ENCODE peak calls at places on chromosome 2, in five cellular contexts. One of them, this sample, is unnamed.

GRCh38 chr2:217801115-217801531 is 201.7 kb downstream of the TNS1 start:
- DNase-seq in NCI-H2107: no peak
- DNase-seq in GM20000: no peak
- DNase-seq in fibroblast of lung: no peak
- DNase-seq in Calu3: no peak
- DNase-seq in this sample: no peak

GRCh38 chr2:183224933-183225332 is 100.7 kb downstream of the NUP35 start:
- DNase-seq in NCI-H2107: no peak
- DNase-seq in fibroblast of lung: peak; percentile 54
- DNase-seq in GM20000: no peak
- DNase-seq in Calu3: no peak
- DNase-seq in this sample: no peak

GRCh38 chr2:233108611-233109490 is 48.7 kb downstream of the INPP5D start:
- DNase-seq in Calu3: no peak
- DNase-seq in NCI-H2107: no peak
- DNase-seq in GM20000: peak; percentile 52
- DNase-seq in fibroblast of lung: no peak
- DNase-seq in this sample: no peak

GRCh38 chr2:239264838-239265651 is 135.8 kb downstream of the HDAC4 start:
- DNase-seq in GM20000: peak; percentile 83
- DNase-seq in fibroblast of lung: peak; percentile 79
- DNase-seq in Calu3: peak; percentile 22
- DNase-seq in NCI-H2107: no peak
- DNase-seq in this sample: no peak

GRCh38 chr2:165950438-165950837 is 3.1 kb downstream of the TTC21B start:
- DNase-seq in NCI-H2107: no peak
- DNase-seq in GM20000: no peak
- DNase-seq in Calu3: no peak
- DNase-seq in fibroblast of lung: no peak
- DNase-seq in this sample: no peak

GRCh38 chr2:157246212-157247067 is 11.1 kb upstream of the GALNT5 start:
- DNase-seq in GM20000: peak; percentile 48
- DNase-seq in fibroblast of lung: peak; percentile 96
- DNase-seq in Calu3: peak; percentile 57
- DNase-seq in NCI-H2107: no peak
- DNase-seq in this sample: no peak

GRCh38 chr2:8094571-8094970 is 587.3 kb upstream of the ID2 start:
- DNase-seq in GM20000: no peak
- DNase-seq in NCI-H2107: no peak
- DNase-seq in Calu3: no peak
- DNase-seq in fibroblast of lung: peak; percentile 70
- DNase-seq in this sample: no peak

GRCh38 chr2:100741880-100742814 is 77.8 kb upstream of the NPAS2 start:
- DNase-seq in NCI-H2107: no peak
- DNase-seq in Calu3: no peak
- DNase-seq in GM20000: no peak
- DNase-seq in fibroblast of lung: peak; percentile 99
- DNase-seq in this sample: no peak

GRCh38 chr2:25982968-25983280 is 627 bp upstream of the KIF3C start:
- DNase-seq in Calu3: no peak
- DNase-seq in NCI-H2107: no peak
- DNase-seq in fibroblast of lung: no peak
- DNase-seq in GM20000: no peak
- DNase-seq in this sample: no peak

GRCh38 chr2:241049739-241050623 is 51.6 kb downstream of the SNED1 start:
- DNase-seq in NCI-H2107: no peak
- DNase-seq in Calu3: no peak
- DNase-seq in fibroblast of lung: peak; percentile 32
- DNase-seq in GM20000: no peak
- DNase-seq in this sample: no peak

GRCh38 chr2:234564719-234565118 is 67.8 kb upstream of the ARL4C start:
- DNase-seq in Calu3: no peak
- DNase-seq in GM20000: no peak
- DNase-seq in fibroblast of lung: peak; percentile 66
- DNase-seq in NCI-H2107: peak; percentile 43
- DNase-seq in this sample: no peak

GRCh38 chr2:9234680-9235387 is 28.2 kb downstream of the ASAP2 start:
- DNase-seq in fibroblast of lung: peak; percentile 99
- DNase-seq in Calu3: peak; percentile 86
- DNase-seq in NCI-H2107: no peak
- DNase-seq in GM20000: no peak
- DNase-seq in this sample: no peak

GRCh38 chr2:111671426-111672150 is 212.4 kb downstream of the ANAPC1 start:
- DNase-seq in GM20000: no peak
- DNase-seq in Calu3: peak; percentile 59
- DNase-seq in fibroblast of lung: no peak
- DNase-seq in NCI-H2107: no peak
- DNase-seq in this sample: no peak

GRCh38 chr2:20061476-20061875 is 10.0 kb upstream of the LAPTM4A start:
- DNase-seq in GM20000: no peak
- DNase-seq in NCI-H2107: no peak
- DNase-seq in Calu3: no peak
- DNase-seq in fibroblast of lung: peak; percentile 84
- DNase-seq in this sample: no peak

GRCh38 chr2:199405241-199405640 is 52.5 kb downstream of the SATB2 start:
- DNase-seq in Calu3: no peak
- DNase-seq in GM20000: no peak
- DNase-seq in fibroblast of lung: no peak
- DNase-seq in NCI-H2107: no peak
- DNase-seq in this sample: no peak

GRCh38 chr2:66436546-66436945 is 1.6 kb downstream of the MEIS1 start:
- DNase-seq in NCI-H2107: no peak
- DNase-seq in fibroblast of lung: no peak
- DNase-seq in Calu3: no peak
- DNase-seq in GM20000: no peak
- DNase-seq in this sample: no peak

GRCh38 chr2:202072226-202072625 is 829 bp upstream of the KIAA2012 start:
- DNase-seq in NCI-H2107: no peak
- DNase-seq in GM20000: no peak
- DNase-seq in fibroblast of lung: no peak
- DNase-seq in Calu3: peak; percentile 11
- DNase-seq in this sample: no peak

GRCh38 chr2:118292991-118293390 is 204.7 kb downstream of the INSIG2 start:
- DNase-seq in Calu3: no peak
- DNase-seq in GM20000: no peak
- DNase-seq in fibroblast of lung: peak; percentile 57
- DNase-seq in NCI-H2107: no peak
- DNase-seq in this sample: no peak

GRCh38 chr2:47598476-47598875 is 184.5 kb upstream of the MSH6 start:
- DNase-seq in fibroblast of lung: no peak
- DNase-seq in NCI-H2107: no peak
- DNase-seq in Calu3: no peak
- DNase-seq in GM20000: no peak
- DNase-seq in this sample: no peak

GRCh38 chr2:190932524-190932923 is 51.9 kb downstream of the GLS start:
- DNase-seq in fibroblast of lung: no peak
- DNase-seq in GM20000: no peak
- DNase-seq in NCI-H2107: no peak
- DNase-seq in Calu3: no peak
- DNase-seq in this sample: no peak

GRCh38 chr2:238029853-238030252 is 30.9 kb upstream of the SCLY start:
- DNase-seq in Calu3: no peak
- DNase-seq in fibroblast of lung: no peak
- DNase-seq in GM20000: no peak
- DNase-seq in NCI-H2107: no peak
- DNase-seq in this sample: no peak

GRCh38 chr2:21103274-21103891 is 20.4 kb upstream of the TDRD15 start:
- DNase-seq in Calu3: no peak
- DNase-seq in NCI-H2107: no peak
- DNase-seq in GM20000: no peak
- DNase-seq in fibroblast of lung: no peak
- DNase-seq in this sample: no peak

GRCh38 chr2:137975280-137976271 is 11.3 kb downstream of the HNMT start:
- DNase-seq in fibroblast of lung: no peak
- DNase-seq in GM20000: no peak
- DNase-seq in NCI-H2107: no peak
- DNase-seq in Calu3: peak; percentile 59
- DNase-seq in this sample: no peak

GRCh38 chr2:181058378-181059269 is 78.2 kb downstream of the UBE2E3 start:
- DNase-seq in NCI-H2107: no peak
- DNase-seq in Calu3: peak; percentile 41
- DNase-seq in fibroblast of lung: no peak
- DNase-seq in GM20000: peak; percentile 19
- DNase-seq in this sample: no peak

GRCh38 chr2:177641321-177641720 is 248.7 kb downstream of the AGPS start:
- DNase-seq in NCI-H2107: no peak
- DNase-seq in GM20000: no peak
- DNase-seq in fibroblast of lung: no peak
- DNase-seq in Calu3: no peak
- DNase-seq in this sample: no peak

GRCh38 chr2:55555977-55556376 is 36.5 kb downstream of the CFAP36 start:
- DNase-seq in GM20000: no peak
- DNase-seq in fibroblast of lung: peak; percentile 57
- DNase-seq in NCI-H2107: no peak
- DNase-seq in Calu3: peak; percentile 24
- DNase-seq in this sample: no peak

GRCh38 chr2:238869293-238870124 is 21.6 kb downstream of the TWIST2 start:
- DNase-seq in GM20000: no peak
- DNase-seq in fibroblast of lung: peak; percentile 52
- DNase-seq in Calu3: no peak
- DNase-seq in NCI-H2107: no peak
- DNase-seq in this sample: no peak

GRCh38 chr2:59985923-59986322 is 567.5 kb downstream of the BCL11A start:
- DNase-seq in GM20000: no peak
- DNase-seq in NCI-H2107: no peak
- DNase-seq in Calu3: no peak
- DNase-seq in fibroblast of lung: no peak
- DNase-seq in this sample: no peak

GRCh38 chr2:7567646-7568045 is 650.4 kb downstream of the RNF144A start:
- DNase-seq in NCI-H2107: no peak
- DNase-seq in Calu3: no peak
- DNase-seq in GM20000: peak; percentile 16
- DNase-seq in fibroblast of lung: no peak
- DNase-seq in this sample: peak; percentile 75

GRCh38 chr2:240913810-240914644 is 7.9 kb downstream of the CROCC2 start:
- DNase-seq in NCI-H2107: no peak
- DNase-seq in GM20000: peak; percentile 86
- DNase-seq in Calu3: peak; percentile 72
- DNase-seq in fibroblast of lung: peak; percentile 79
- DNase-seq in this sample: peak; percentile 71

GRCh38 chr2:24576617-24577016 is 85.6 kb downstream of the NCOA1 start:
- DNase-seq in Calu3: no peak
- DNase-seq in NCI-H2107: no peak
- DNase-seq in fibroblast of lung: no peak
- DNase-seq in GM20000: peak; percentile 17
- DNase-seq in this sample: no peak

GRCh38 chr2:208356846-208357574 is 49.6 kb upstream of the PTH2R start:
- DNase-seq in GM20000: no peak
- DNase-seq in Calu3: no peak
- DNase-seq in fibroblast of lung: peak; percentile 29
- DNase-seq in NCI-H2107: no peak
- DNase-seq in this sample: no peak

GRCh38 chr2:191501390-191502168 is 176.4 kb upstream of the NABP1 start:
- DNase-seq in NCI-H2107: no peak
- DNase-seq in GM20000: no peak
- DNase-seq in Calu3: no peak
- DNase-seq in fibroblast of lung: peak; percentile 52
- DNase-seq in this sample: no peak

GRCh38 chr2:80968450-80968849 is 663.9 kb upstream of the LRRTM1 start:
- DNase-seq in Calu3: no peak
- DNase-seq in NCI-H2107: no peak
- DNase-seq in GM20000: no peak
- DNase-seq in fibroblast of lung: no peak
- DNase-seq in this sample: no peak

This sample was measured in Peyer's patch.